ENCODE peak calls at places on chromosomes 16 and 17, in four cellular contexts. M is A549, D is adrenal gland, Y is breast epithelium. X is an unnamed sample.

GRCh38 chr17:71649986-71650385 is 470.8 kb upstream of the SOX9 start:
- DNase-seq in Y (no peak), M (no peak), D (no peak), X (no peak)

GRCh38 chr17:41178341-41178740 is 320 bp upstream of the KRTAP4-2 start:
- DNase-seq in D (no peak), M (no peak), Y (no peak), X (no peak)

GRCh38 chr17:61591930-61592329 is 911 bp upstream of the NACA2 start:
- DNase-seq in Y (no peak), M (no peak), D (no peak), X (no peak)

GRCh38 chr16:17305694-17306093 is 165.1 kb downstream of the XYLT1 start:
- DNase-seq in D (no peak), Y (no peak), M (no peak), X (no peak)

GRCh38 chr16:58022601-58023371 is 2.8 kb upstream of the MMP15 start:
- DNase-seq in Y (no peak), D (peak), M (no peak), X (no peak)

GRCh38 chr16:10120953-10121352 is 61.3 kb downstream of the GRIN2A start:
- DNase-seq in D (no peak), M (no peak), Y (no peak), X (no peak)

GRCh38 chr17:60743812-60744211 is 66.2 kb downstream of the BCAS3 start:
- DNase-seq in M (no peak), Y (no peak), D (no peak), X (no peak)

GRCh38 chr17:49473900-49474751 is 21.0 kb upstream of the NGFR start:
- DNase-seq in Y (no peak), D (no peak), M (no peak), X (no peak)

GRCh38 chr16:53545433-53545832 is 42.4 kb upstream of the AKTIP start:
- DNase-seq in D (no peak), Y (no peak), M (no peak), X (no peak)

DNA sequence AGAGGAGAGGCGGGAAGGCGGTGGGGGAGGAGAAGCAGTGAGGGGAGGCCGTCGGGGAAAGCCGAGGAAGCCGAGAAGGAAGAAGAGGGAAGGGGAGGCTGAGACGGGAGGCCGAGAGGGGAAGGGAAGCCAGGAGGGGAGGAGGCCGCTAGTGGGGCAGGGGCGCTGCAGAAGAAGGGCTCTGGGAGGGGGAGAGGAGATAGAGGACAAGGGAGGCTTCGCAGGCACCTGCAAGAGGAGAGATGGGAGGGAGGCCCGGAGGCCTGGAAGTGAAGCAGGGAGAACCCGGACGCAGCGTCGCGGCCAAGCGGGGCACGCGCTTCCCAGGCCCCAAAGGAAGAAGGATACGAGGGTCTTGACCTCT is 2.3 kb downstream of the C17orf58 start:
- DNase-seq in Y (no peak), D (peak), M (peak), X (no peak)
- TF ChIP-seq POLR2A in Y (peak), D (no peak), M (no peak), X (no peak)

GRCh38 chr17:40063034-40063765 is 435 bp downstream of the THRA start:
- DNase-seq in M (no peak), Y (no peak), D (peak), X (no peak)
- TF ChIP-seq POLR2A in M (no peak), Y (no peak), D (no peak), X (no peak)

GRCh38 chr16:22192261-22193133 is 13.6 kb upstream of the EEF2K start:
- DNase-seq in D (peak), M (no peak), Y (peak), X (no peak)
- TF ChIP-seq POLR2A in D (no peak), M (no peak), Y (no peak), X (peak)

GRCh38 chr17:39461113-39461910 is at the start of gene CDK12:
- DNase-seq in D (peak), Y (peak), M (peak), X (peak)
- TF ChIP-seq POLR2A in D (peak), Y (peak), M (peak), X (peak)